ENCODE peak calls at places on chromosomes 13 and 19, in seven cellular contexts. R is IMR-90, Z is mesendoderm, W is mesenchymal stem cell, A is neuronal stem cell, X is H1, L is trophoblast cell. G is an unnamed sample.

GRCh38 chr13:113309481-113309880 is 12.4 kb downstream of the LAMP1 start:
- DNase-seq in A (no peak), W (no peak), R (no peak), Z (no peak), L (no peak), X (no peak), G (no peak)

GRCh38 chr13:78787189-78787588 is 128.2 kb upstream of the OBI1 start:
- DNase-seq in R (no peak), X (no peak), Z (no peak), L (no peak), A (no peak), W (peak), G (no peak)

GRCh38 chr13:24038405-24038804 is 122.1 kb upstream of the SPATA13 start:
- DNase-seq in X (no peak), A (no peak), W (peak), Z (peak), R (peak), L (peak), G (no peak)

GRCh38 chr19:9958451-9958850 is 22.1 kb upstream of the OLFM2 start:
- DNase-seq in A (no peak), X (no peak), W (peak), L (no peak), R (peak), Z (no peak), G (no peak)

GRCh38 chr19:19179548-19180441 is 9.7 kb upstream of the MEF2B start:
- DNase-seq in R (no peak), A (no peak), Z (no peak), X (no peak), L (no peak), W (no peak), G (no peak)

GRCh38 chr13:40376296-40376849 is 290.1 kb downstream of the FOXO1 start:
- DNase-seq in Z (no peak), A (no peak), W (no peak), L (no peak), X (no peak), R (no peak), G (no peak)

GRCh38 chr13:63024458-63024857 is 1608.8 kb upstream of the PCDH20 start:
- DNase-seq in L (no peak), R (peak), X (no peak), A (no peak), Z (no peak), W (peak), G (no peak)

GRCh38 chr13:46296920-46297319 is 85.2 kb downstream of the LRRC63 start:
- DNase-seq in L (peak), W (peak), A (no peak), R (peak), X (no peak), Z (peak), G (no peak)

GRCh38 chr19:54232552-54232934 is 9.7 kb upstream of the LILRB3 start:
- DNase-seq in L (no peak), W (no peak), X (no peak), A (no peak), R (no peak), Z (no peak), G (no peak)

GRCh38 chr13:60645552-60646138 is 248.6 kb downstream of the TDRD3 start:
- DNase-seq in L (no peak), W (no peak), X (no peak), A (no peak), Z (no peak), R (no peak), G (no peak)

GRCh38 chr19:49301165-49301865 is 23.7 kb downstream of the SLC6A16 start:
- DNase-seq in R (peak), Z (peak), L (peak), W (peak), X (peak), A (peak), G (peak)

GRCh38 chr19:53868892-53869804 is 1.5 kb downstream of the MYADM start:
- DNase-seq in A (peak), W (peak), Z (peak), X (no peak), L (peak), R (peak), G (peak)

GRCh38 chr19:23787106-23787505 is 28.4 kb upstream of the ZNF681 start:
- DNase-seq in L (peak), Z (no peak), R (peak), W (peak), A (no peak), X (no peak), G (no peak)
- H3K9ac ChIP-seq in L (no peak), Z (no peak), R (no peak), W (no peak), A (no peak), X (no peak), G (no peak)

DNA sequence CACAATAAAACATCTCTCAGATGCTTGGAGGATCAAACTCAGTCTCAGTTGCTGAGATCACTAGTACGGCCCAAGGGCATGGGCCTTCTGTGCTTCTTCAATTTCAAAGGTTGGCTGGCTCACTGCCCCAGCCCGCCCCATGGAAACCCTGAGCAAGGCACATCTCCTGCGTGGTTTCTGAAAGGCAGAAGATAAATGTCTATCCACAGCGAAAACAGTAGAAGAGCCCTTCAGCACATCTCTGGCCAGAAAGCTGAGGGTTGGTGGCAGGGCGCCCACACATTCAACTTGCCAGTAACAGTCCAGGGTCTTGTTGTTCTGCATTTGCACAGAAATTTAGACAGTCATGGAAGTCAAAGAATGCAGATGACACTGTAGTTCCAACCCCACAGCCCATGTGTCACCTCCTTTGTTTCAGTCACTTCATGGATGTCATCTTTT is 24.0 kb upstream of the KATNAL1 start:
- DNase-seq in A (no peak), L (no peak), R (no peak), W (no peak), X (no peak), Z (no peak), G (no peak)
- H2AK5ac ChIP-seq in A (no peak), L (no peak), R (no peak), W (peak), X (no peak), Z (no peak), G (no peak)

DNA sequence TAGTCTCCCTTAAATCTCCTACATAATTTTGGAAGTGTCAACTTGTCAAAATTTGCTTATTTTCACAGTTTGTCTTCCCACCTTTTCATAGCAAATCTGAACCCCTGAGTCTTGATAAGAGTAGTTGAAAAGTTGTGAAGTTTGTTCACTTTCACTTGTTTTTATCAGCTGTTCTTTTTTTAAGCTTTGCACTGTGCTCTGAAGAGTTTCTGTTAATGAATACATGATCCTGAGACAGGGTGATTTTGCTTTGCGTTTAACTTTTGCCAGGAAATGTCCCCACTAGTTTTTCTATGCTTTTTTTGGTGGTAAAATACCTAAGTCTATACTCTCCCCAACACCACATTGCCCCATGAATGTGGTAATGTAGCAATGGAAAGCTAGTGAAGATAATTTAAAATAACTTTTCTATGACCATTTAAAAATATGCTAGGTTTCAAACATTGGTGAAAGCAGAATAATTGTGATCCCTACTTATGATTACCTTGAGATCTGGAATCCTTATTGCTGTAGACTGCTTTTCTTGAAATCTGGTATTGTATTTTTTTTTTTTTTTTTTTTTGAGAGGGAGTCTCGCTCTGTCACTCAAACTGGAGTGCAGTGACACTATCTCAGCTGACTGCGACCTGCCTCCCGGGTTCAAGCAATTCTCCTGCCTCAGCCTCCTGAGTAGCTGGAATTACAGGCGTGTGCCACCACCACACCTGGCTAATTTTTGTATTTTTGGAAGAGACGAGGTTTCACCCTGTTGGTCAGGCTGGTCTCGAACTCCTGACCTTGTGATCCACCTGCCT is 5.4 kb downstream of the NUP58 start:
- DNase-seq in Z (no peak), L (no peak), A (no peak), W (no peak), R (no peak), X (no peak), G (no peak)
- H3K9ac ChIP-seq in Z (no peak), L (no peak), A (no peak), W (no peak), R (no peak), X (no peak), G (no peak)

GRCh38 chr13:111537843-111538499 is 217.5 kb downstream of the TEX29 start:
- DNase-seq in W (no peak), A (no peak), Z (no peak), L (no peak), R (no peak), X (no peak), G (no peak)

GRCh38 chr13:111537115-111537728 is 216.8 kb downstream of the TEX29 start:
- DNase-seq in Z (no peak), X (no peak), A (no peak), R (no peak), W (no peak), L (no peak), G (no peak)

GRCh38 chr13:111533900-111534645 is 213.6 kb downstream of the TEX29 start:
- DNase-seq in L (no peak), R (no peak), X (no peak), A (no peak), Z (no peak), W (no peak), G (no peak)

GRCh38 chr13:111534646-111535461 is 214.4 kb downstream of the TEX29 start:
- DNase-seq in Z (peak), A (peak), X (no peak), W (no peak), R (no peak), L (no peak), G (peak)

GRCh38 chr13:111536239-111536638 is 215.8 kb downstream of the TEX29 start:
- DNase-seq in W (no peak), L (no peak), R (no peak), A (no peak), Z (no peak), X (no peak), G (no peak)
- H2AK5ac ChIP-seq in W (no peak), L (no peak), R (no peak), A (no peak), Z (no peak), X (no peak), G (no peak)

GRCh38 chr13:105920375-105920774 is 615.1 kb downstream of the EFNB2 start:
- DNase-seq in Z (no peak), L (peak), A (peak), X (no peak), R (peak), W (peak), G (no peak)

GRCh38 chr13:105915451-105915850 is 620.0 kb downstream of the EFNB2 start:
- DNase-seq in W (no peak), X (no peak), L (peak), A (no peak), Z (no peak), R (no peak), G (no peak)

GRCh38 chr13:105918842-105919741 is 616.4 kb downstream of the EFNB2 start:
- DNase-seq in X (no peak), R (peak), A (no peak), Z (peak), L (peak), W (peak), G (peak)

DNA sequence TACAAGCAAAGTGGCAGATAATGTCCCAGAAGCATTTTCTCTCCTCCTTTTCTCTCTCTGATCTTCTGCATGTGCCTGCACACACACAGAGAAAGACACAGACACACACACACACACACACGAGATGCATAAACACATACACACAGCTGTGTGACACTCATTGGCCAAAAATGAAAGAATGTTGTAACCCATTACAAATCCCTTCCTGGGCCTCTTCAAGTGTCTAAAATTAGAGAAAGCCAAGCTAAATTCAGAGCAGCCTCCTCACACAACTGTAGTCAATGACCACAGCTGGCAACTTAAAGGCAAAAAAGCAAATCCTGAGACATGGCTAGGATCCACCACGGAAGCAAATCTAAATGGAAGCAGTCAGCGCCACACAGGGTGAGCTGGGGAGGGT is 620.8 kb downstream of the EFNB2 start:
- DNase-seq in L (peak), R (peak), X (no peak), Z (no peak), W (peak), A (no peak), G (no peak)
- H3K9ac ChIP-seq in L (no peak), R (no peak), X (no peak), Z (no peak), W (peak), A (no peak), G (no peak)